ENCODE peak calls at places on chromosome X, in four cellular contexts. One of them, this sample, is unnamed.

GRCh38 chrX:9576059-9576458 is 111.2 kb downstream of the TBL1X start:
- DNase-seq in foreskin fibroblast: no peak
- DNase-seq in heart right ventricle: no peak
- DNase-seq in AG04449: no peak
- DNase-seq in this sample: no peak

GRCh38 chrX:152915541-152916241 is 17.8 kb downstream of the ZNF185 start:
- DNase-seq in foreskin fibroblast: peak; percentile 52
- DNase-seq in heart right ventricle: no peak
- DNase-seq in AG04449: peak; percentile 9
- DNase-seq in this sample: no peak

GRCh38 chrX:94204524-94204923 is 530.5 kb downstream of the FAM133A start:
- DNase-seq in foreskin fibroblast: no peak
- DNase-seq in heart right ventricle: no peak
- DNase-seq in AG04449: no peak
- DNase-seq in this sample: no peak

GRCh38 chrX:129759576-129760061 is 20.1 kb upstream of the SASH3 start:
- DNase-seq in foreskin fibroblast: peak; percentile 48
- DNase-seq in heart right ventricle: peak; percentile 30
- DNase-seq in AG04449: peak; percentile 47
- DNase-seq in this sample: peak; percentile 62

GRCh38 chrX:110228453-110228852 is 89.4 kb downstream of the AMMECR1 start:
- DNase-seq in foreskin fibroblast: no peak
- DNase-seq in heart right ventricle: no peak
- DNase-seq in AG04449: no peak
- DNase-seq in this sample: no peak

GRCh38 chrX:31543565-31544125 is 471.8 kb upstream of the FTHL17 start:
- DNase-seq in foreskin fibroblast: no peak
- DNase-seq in heart right ventricle: no peak
- DNase-seq in AG04449: no peak
- DNase-seq in this sample: no peak

GRCh38 chrX:112967341-112967740 is 126.7 kb upstream of the AMOT start:
- DNase-seq in foreskin fibroblast: no peak
- DNase-seq in heart right ventricle: no peak
- DNase-seq in AG04449: no peak
- DNase-seq in this sample: no peak

GRCh38 chrX:77946571-77946970 is 22.9 kb downstream of the PGAM4 start:
- DNase-seq in foreskin fibroblast: no peak
- DNase-seq in heart right ventricle: no peak
- DNase-seq in AG04449: no peak
- DNase-seq in this sample: no peak

GRCh38 chrX:155070038-155070437 is 898 bp downstream of the CMC4 start:
- DNase-seq in foreskin fibroblast: no peak
- DNase-seq in heart right ventricle: no peak
- DNase-seq in AG04449: no peak
- DNase-seq in this sample: no peak

GRCh38 chrX:83416273-83416672 is 91.8 kb upstream of the POU3F4 start:
- DNase-seq in foreskin fibroblast: no peak
- DNase-seq in heart right ventricle: no peak
- DNase-seq in AG04449: no peak
- DNase-seq in this sample: no peak

GRCh38 chrX:69031971-69032391 is 133.3 kb downstream of the PJA1 start:
- DNase-seq in foreskin fibroblast: no peak
- DNase-seq in heart right ventricle: no peak
- DNase-seq in AG04449: no peak
- DNase-seq in this sample: no peak

GRCh38 chrX:65451663-65452062 is 82.9 kb downstream of the LAS1L start:
- DNase-seq in foreskin fibroblast: no peak
- DNase-seq in heart right ventricle: no peak
- DNase-seq in AG04449: no peak
- DNase-seq in this sample: no peak

GRCh38 chrX:69238153-69238959 is 73.1 kb upstream of the PJA1 start:
- DNase-seq in foreskin fibroblast: no peak
- DNase-seq in heart right ventricle: peak; percentile 40
- DNase-seq in AG04449: no peak
- DNase-seq in this sample: no peak

GRCh38 chrX:30819080-30819479 is 70.0 kb downstream of the TAB3 start:
- DNase-seq in foreskin fibroblast: no peak
- DNase-seq in heart right ventricle: no peak
- DNase-seq in AG04449: no peak
- DNase-seq in this sample: no peak

GRCh38 chrX:68808686-68809357 is 20.0 kb upstream of the EFNB1 start:
- DNase-seq in foreskin fibroblast: no peak
- DNase-seq in heart right ventricle: peak; percentile 25
- DNase-seq in AG04449: no peak
- DNase-seq in this sample: no peak

GRCh38 chrX:3815896-3816664 is 102.6 kb upstream of the PRKX start:
- DNase-seq in foreskin fibroblast: peak; percentile 18
- DNase-seq in heart right ventricle: peak; percentile 39
- DNase-seq in AG04449: no peak
- DNase-seq in this sample: no peak

DNA sequence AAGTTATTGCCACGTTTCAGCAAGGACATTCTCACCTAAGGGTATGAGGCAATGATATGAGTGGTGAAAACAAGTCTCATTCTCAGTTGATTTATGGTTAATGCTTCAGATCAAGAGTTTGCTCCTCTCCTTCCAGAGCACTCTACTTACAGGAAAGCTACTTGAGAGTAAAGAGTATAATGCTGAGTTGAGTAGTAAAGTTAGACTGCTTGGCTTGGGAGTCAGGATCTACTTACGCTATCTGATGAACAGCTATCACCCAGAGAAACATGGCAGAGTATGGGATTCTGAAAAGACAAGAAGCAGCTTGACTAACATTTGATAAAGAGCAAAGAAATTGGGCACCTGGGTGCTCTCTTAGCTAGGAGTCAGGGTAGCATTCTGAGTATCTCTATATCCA is 211.8 kb downstream of the GLUD2 start:
- DNase-seq in foreskin fibroblast: no peak
- DNase-seq in heart right ventricle: no peak
- DNase-seq in AG04449: no peak
- DNase-seq in this sample: no peak
- H3K4me3 ChIP-seq in foreskin fibroblast: no peak overlapping the region
- H3K4me3 ChIP-seq in heart right ventricle: no peak overlapping the region
- H3K4me3 ChIP-seq in AG04449: no peak overlapping the region
- H3K4me3 ChIP-seq in this sample: no peak overlapping the region

GRCh38 chrX:46898207-46898606 is 14.0 kb upstream of the JADE3 start:
- DNase-seq in foreskin fibroblast: no peak
- DNase-seq in heart right ventricle: no peak
- DNase-seq in AG04449: no peak
- DNase-seq in this sample: no peak

GRCh38 chrX:46904626-46905025 is 7.6 kb upstream of the JADE3 start:
- DNase-seq in foreskin fibroblast: no peak
- DNase-seq in heart right ventricle: no peak
- DNase-seq in AG04449: no peak
- DNase-seq in this sample: no peak

GRCh38 chrX:46903458-46904242 is 8.6 kb upstream of the JADE3 start:
- DNase-seq in foreskin fibroblast: peak; percentile 56
- DNase-seq in heart right ventricle: peak; percentile 77
- DNase-seq in AG04449: no peak
- DNase-seq in this sample: peak; percentile 14
- H3K4me3 ChIP-seq in foreskin fibroblast: peak overlapping the region; percentile 70
- H3K4me3 ChIP-seq in heart right ventricle: peak overlapping the region; percentile 29
- H3K4me3 ChIP-seq in AG04449: peak overlapping the region; percentile 69
- H3K4me3 ChIP-seq in this sample: peak overlapping the region; percentile 70

GRCh38 chrX:24055043-24055356 is 244 bp downstream of the EIF2S3 start:
- DNase-seq in foreskin fibroblast: no peak
- DNase-seq in heart right ventricle: no peak
- DNase-seq in AG04449: no peak
- DNase-seq in this sample: no peak
- H3K4me3 ChIP-seq in foreskin fibroblast: no peak overlapping the region
- H3K4me3 ChIP-seq in heart right ventricle: peak overlapping the region; percentile 83
- H3K4me3 ChIP-seq in AG04449: no peak overlapping the region
- H3K4me3 ChIP-seq in this sample: peak overlapping the region; percentile 100

DNA sequence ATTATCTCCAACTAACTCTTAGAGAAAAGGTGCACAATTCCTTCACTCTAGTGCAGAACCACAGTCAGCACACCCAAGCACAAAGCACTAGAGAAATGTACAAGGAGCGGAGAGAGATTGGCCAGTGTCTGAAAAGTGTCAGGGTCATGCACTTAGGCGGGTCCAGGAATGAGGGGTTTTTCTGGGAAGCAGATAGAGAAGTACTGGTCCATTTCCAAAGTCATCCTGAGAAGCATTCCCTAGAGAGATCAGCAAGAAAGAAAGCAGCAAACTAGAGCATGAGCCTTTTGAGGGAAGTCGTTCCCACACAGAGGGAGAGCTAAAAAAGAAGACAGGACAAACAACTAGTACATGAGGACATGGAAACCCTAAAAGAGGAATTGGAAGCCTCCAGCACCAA is 168.1 kb upstream of the MAP3K15 start:
- DNase-seq in foreskin fibroblast: no peak
- DNase-seq in heart right ventricle: no peak
- DNase-seq in AG04449: no peak
- DNase-seq in this sample: no peak
- H3K4me3 ChIP-seq in foreskin fibroblast: peak overlapping the region; percentile 18
- H3K4me3 ChIP-seq in heart right ventricle: no peak overlapping the region
- H3K4me3 ChIP-seq in AG04449: no peak overlapping the region
- H3K4me3 ChIP-seq in this sample: no peak overlapping the region

GRCh38 chrX:13570245-13570573 is 808 bp downstream of the EGFL6 start:
- DNase-seq in foreskin fibroblast: no peak
- DNase-seq in heart right ventricle: no peak
- DNase-seq in AG04449: no peak
- DNase-seq in this sample: no peak

GRCh38 chrX:13571136-13571535 is 1.7 kb downstream of the EGFL6 start:
- DNase-seq in foreskin fibroblast: no peak
- DNase-seq in heart right ventricle: no peak
- DNase-seq in AG04449: no peak
- DNase-seq in this sample: no peak

GRCh38 chrX:13574600-13574999 is 5.2 kb downstream of the EGFL6 start:
- DNase-seq in foreskin fibroblast: no peak
- DNase-seq in heart right ventricle: no peak
- DNase-seq in AG04449: no peak
- DNase-seq in this sample: no peak

GRCh38 chrX:13569479-13570244 is at the start of gene EGFL6:
- DNase-seq in foreskin fibroblast: no peak
- DNase-seq in heart right ventricle: no peak
- DNase-seq in AG04449: no peak
- DNase-seq in this sample: no peak
- H3K4me3 ChIP-seq in foreskin fibroblast: peak within 1 kb of the TSS; percentile 44
- H3K4me3 ChIP-seq in heart right ventricle: peak within 1 kb of the TSS; percentile 7
- H3K4me3 ChIP-seq in AG04449: no peak within 1 kb of the TSS
- H3K4me3 ChIP-seq in this sample: no peak within 1 kb of the TSS

GRCh38 chrX:40158036-40158706 is 60.4 kb upstream of the BCOR start:
- DNase-seq in foreskin fibroblast: no peak
- DNase-seq in heart right ventricle: no peak
- DNase-seq in AG04449: no peak
- DNase-seq in this sample: no peak
- H3K4me3 ChIP-seq in foreskin fibroblast: peak overlapping the region; percentile 53
- H3K4me3 ChIP-seq in heart right ventricle: peak overlapping the region; percentile 34
- H3K4me3 ChIP-seq in AG04449: peak overlapping the region; percentile 53
- H3K4me3 ChIP-seq in this sample: peak overlapping the region; percentile 60

DNA sequence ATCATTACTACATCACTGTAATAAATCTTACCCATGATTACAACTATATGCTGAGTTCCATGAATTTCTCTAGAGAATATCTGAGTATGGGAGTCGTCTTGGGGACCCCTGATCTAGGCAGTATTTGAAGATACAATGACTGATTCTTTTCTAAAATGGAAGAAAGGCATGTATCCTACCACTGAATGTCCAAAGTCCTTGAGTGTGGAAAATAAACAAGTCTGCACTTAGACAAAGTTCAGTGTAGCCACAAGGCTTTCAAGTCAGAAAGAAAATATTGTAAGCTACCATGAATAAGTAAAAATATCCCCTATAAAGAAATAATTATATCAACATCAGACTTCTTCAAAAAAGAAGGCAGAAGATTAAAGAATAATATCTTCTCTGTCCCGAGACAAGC is 42.4 kb downstream of the ZNF674 start:
- DNase-seq in foreskin fibroblast: no peak
- DNase-seq in heart right ventricle: no peak
- DNase-seq in AG04449: no peak
- DNase-seq in this sample: no peak
- H3K4me3 ChIP-seq in foreskin fibroblast: no peak overlapping the region
- H3K4me3 ChIP-seq in heart right ventricle: no peak overlapping the region
- H3K4me3 ChIP-seq in AG04449: no peak overlapping the region
- H3K4me3 ChIP-seq in this sample: no peak overlapping the region

DNA sequence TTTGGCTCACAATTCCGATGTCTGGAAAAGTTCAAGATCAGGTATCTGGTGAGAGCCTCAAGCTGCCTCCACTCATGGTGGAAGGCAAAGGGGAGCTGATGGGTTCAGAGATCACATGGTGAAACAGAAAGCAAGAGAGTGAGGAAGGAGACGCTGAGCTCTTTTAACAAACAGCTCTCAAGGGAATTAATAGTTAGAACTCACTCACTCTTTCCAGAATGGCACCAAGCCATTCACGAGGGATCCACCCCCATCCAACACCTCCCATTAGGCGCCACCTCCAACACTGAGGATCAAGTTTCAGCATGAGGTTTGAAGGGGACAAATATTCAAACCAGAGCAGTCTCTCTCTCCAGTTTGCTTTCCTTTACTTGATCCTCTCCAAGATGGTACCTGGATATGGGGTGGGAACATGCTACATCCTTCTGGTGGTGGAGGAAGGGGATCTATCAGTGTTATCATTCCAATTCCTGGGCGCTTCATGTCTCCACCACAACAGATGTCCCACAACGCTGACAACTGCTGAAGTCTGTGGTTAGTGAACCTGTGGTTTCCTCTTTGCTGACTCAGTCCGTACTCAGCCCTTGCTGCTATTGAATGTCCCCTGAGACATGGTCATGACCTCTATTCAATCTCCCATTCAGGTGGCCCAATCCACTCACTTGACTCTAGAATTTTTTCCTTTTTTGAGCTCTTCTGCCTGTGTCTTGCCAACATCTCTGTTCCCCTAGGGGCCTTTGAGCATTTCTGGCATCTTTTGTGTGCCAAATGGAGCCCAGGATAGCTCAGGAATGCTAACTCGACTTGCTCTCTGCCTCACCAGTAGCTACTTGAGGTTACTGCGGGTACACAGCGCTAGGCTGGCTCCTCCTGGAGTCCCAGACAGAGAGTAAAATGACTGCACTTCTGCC is 395.2 kb downstream of the MID1IP1 start:
- DNase-seq in foreskin fibroblast: no peak
- DNase-seq in heart right ventricle: no peak
- DNase-seq in AG04449: no peak
- DNase-seq in this sample: no peak
- H3K4me3 ChIP-seq in foreskin fibroblast: no peak overlapping the region
- H3K4me3 ChIP-seq in heart right ventricle: no peak overlapping the region
- H3K4me3 ChIP-seq in AG04449: no peak overlapping the region
- H3K4me3 ChIP-seq in this sample: no peak overlapping the region

This sample was measured in AG09309.